ENCODE peak calls at places on chromosomes 4 and X, in five cellular contexts. E, P, W, X and Z are unnamed samples.

GRCh38 chr4:105988671-105989070 is 93.4 kb downstream of the NPNT start:
- DNase-seq in E (no peak), P (no peak), W (no peak), X (no peak), Z (no peak)

GRCh38 chr4:83490876-83491450 is 6.1 kb upstream of the ABRAXAS1 start:
- DNase-seq in E (no peak), P (no peak), W (peak; percentile 18), X (no peak), Z (no peak)

GRCh38 chrX:153933751-153934472 is 925 bp downstream of the NAA10 start:
- DNase-seq in E (no peak), P (no peak), W (peak; percentile 56), X (no peak), Z (no peak)

GRCh38 chrX:102154900-102155805 is 624 bp downstream of the BEX5 start:
- DNase-seq in E (peak; percentile 1), P (peak; percentile 9), W (no peak), X (no peak), Z (no peak)

GRCh38 chr4:38857354-38858096 is 908 bp upstream of the TLR6 start:
- DNase-seq in E (no peak), P (peak; percentile 61), W (peak; percentile 94), X (peak; percentile 81), Z (no peak)

GRCh38 chr4:12555011-12555410 is 929.1 kb downstream of the RAB28 start:
- DNase-seq in E (no peak), P (no peak), W (no peak), X (no peak), Z (no peak)

GRCh38 chr4:159010563-159011260 is 92.2 kb upstream of the RAPGEF2 start:
- DNase-seq in E (no peak), P (peak; percentile 84), W (peak; percentile 67), X (peak; percentile 73), Z (peak; percentile 51)

GRCh38 chr4:154807042-154807630 is 26.1 kb downstream of the RBM46 start:
- DNase-seq in E (no peak), P (no peak), W (peak; percentile 54), X (no peak), Z (no peak)

GRCh38 chr4:157514711-157515110 is 294.2 kb downstream of the GRIA2 start:
- DNase-seq in E (no peak), P (no peak), W (no peak), X (no peak), Z (no peak)

GRCh38 chr4:168411318-168412150 is 68.8 kb downstream of the DDX60L start:
- DNase-seq in E (no peak), P (no peak), W (peak; percentile 55), X (no peak), Z (no peak)

GRCh38 chr4:152843476-152844107 is 63.8 kb downstream of the ARFIP1 start:
- DNase-seq in E (no peak), P (no peak), W (no peak), X (no peak), Z (no peak)

GRCh38 chr4:26891867-26892266 is 31.2 kb downstream of the STIM2 start:
- DNase-seq in E (no peak), P (no peak), W (no peak), X (no peak), Z (no peak)

GRCh38 chrX:50106051-50106450 is 94.8 kb downstream of the AKAP4 start:
- DNase-seq in E (no peak), P (no peak), W (no peak), X (no peak), Z (no peak)

GRCh38 chr4:3293410-3294391 is 880 bp downstream of the RGS12 start:
- DNase-seq in E (no peak), P (no peak), W (no peak), X (no peak), Z (no peak)

GRCh38 chr4:1193206-1194027 is 21.0 kb upstream of the SPON2 start:
- DNase-seq in E (no peak), P (peak; percentile 2), W (no peak), X (no peak), Z (peak; percentile 23)

GRCh38 chrX:97310373-97310772 is 426.7 kb downstream of the RPA4 start:
- DNase-seq in E (no peak), P (no peak), W (peak; percentile 14), X (no peak), Z (no peak)

GRCh38 chr4:84792366-84793301 is 173.9 kb downstream of the WDFY3 start:
- DNase-seq in E (no peak), P (no peak), W (peak; percentile 45), X (no peak), Z (no peak)

GRCh38 chr4:30295652-30296051 is 424.5 kb upstream of the PCDH7 start:
- DNase-seq in E (no peak), P (no peak), W (no peak), X (no peak), Z (no peak)

DNA sequence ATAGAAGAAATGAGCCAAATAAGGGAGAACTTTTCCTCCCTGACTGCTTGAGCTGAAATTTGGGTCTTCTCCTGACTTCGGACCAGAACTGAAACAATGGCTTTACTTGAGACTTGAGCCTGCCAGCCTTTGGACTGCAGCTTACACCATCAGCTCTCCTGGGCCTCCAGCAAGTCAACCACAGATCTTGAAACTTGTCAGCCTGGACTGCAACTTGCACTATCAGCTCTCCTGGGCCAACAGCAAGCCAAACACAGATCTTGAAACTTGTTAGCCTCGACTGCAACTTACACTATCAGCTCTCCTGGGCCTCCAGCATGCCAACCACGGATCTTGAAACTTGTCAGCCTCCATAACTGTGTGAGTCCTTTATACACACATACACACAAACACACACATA is 425.9 kb upstream of the PCDH7 start:
- DNase-seq in E (no peak), P (no peak), W (no peak), X (no peak), Z (no peak)
- H3K9me3 ChIP-seq in E (no peaks in the 10 kb centered on the region), P (no peaks in the 10 kb centered on the region), W (peaks cover 3% of the 10 kb centered on the region), X (no peaks in the 10 kb centered on the region), Z (no peaks in the 10 kb centered on the region)

GRCh38 chr4:183165371-183165770 is 66.3 kb downstream of the WWC2 start:
- DNase-seq in E (no peak), P (no peak), W (peak; percentile 51), X (no peak), Z (no peak)
- H3K27me3 ChIP-seq in E (no peaks in the 10 kb centered on the region), P (no peaks in the 10 kb centered on the region), W (no peaks in the 10 kb centered on the region), X (no peaks in the 10 kb centered on the region), Z (no peaks in the 10 kb centered on the region)

DNA sequence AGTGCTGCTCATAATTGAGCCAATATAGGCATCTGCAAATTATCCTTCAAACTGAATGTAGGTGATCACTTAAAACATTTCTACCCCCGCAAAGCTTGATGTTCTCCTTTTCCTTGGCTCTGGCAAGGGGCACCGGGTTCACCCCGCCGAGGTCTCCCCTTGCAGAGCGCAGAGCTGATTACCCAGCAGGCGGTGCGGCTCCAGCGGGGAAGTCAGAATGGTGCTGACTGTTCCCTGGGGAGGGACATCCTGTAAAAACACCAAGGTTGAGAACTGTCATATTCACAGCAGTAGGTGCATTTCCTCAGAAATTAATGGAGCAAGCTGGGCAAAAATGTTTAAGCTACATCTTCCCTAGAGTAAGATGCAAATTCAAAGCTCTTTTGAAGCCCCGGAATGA is 767.4 kb upstream of the TENM3 start:
- DNase-seq in E (no peak), P (no peak), W (no peak), X (no peak), Z (no peak)
- H3K27ac ChIP-seq in E (no peak overlapping the region), P (no peak overlapping the region), W (no peak overlapping the region), X (no peak overlapping the region), Z (no peak overlapping the region)

GRCh38 chrX:37361596-37361995 is 12.4 kb downstream of the PRRG1 start:
- DNase-seq in E (no peak), P (no peak), W (peak; percentile 14), X (no peak), Z (no peak)
- H3K9me3 ChIP-seq in E (no peaks in the 10 kb centered on the region), P (no peaks in the 10 kb centered on the region), W (peaks cover 2% of the 10 kb centered on the region), X (no peaks in the 10 kb centered on the region), Z (no peaks in the 10 kb centered on the region)

DNA sequence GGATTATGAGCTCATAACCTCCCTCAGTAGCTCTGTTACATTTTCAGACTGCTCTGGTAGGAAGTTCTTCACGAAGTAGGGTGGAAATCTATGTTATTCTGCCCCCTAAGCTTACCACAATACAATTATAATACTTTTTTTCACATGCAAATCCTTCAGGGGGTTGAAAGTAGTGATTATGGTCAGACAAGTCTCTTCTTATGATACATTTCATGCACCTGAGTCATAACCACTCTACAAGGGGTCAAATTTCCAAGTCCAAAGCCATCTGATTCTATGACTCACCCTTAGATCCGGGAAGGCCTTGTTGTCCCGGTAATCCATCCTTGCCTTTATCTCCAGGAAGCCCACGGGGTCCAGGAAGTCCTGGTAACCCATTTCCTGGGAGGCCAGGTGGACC is 95.2 kb downstream of the ATG4A start:
- DNase-seq in E (no peak), P (no peak), W (peak; percentile 87), X (no peak), Z (no peak)
- H3K27me3 ChIP-seq in E (no peaks in the 10 kb centered on the region), P (no peaks in the 10 kb centered on the region), W (peaks cover 19% of the 10 kb centered on the region), X (no peaks in the 10 kb centered on the region), Z (no peaks in the 10 kb centered on the region)

GRCh38 chrX:117376460-117376859 is 740.1 kb downstream of the KLHL13 start:
- DNase-seq in E (no peak), P (peak; percentile 39), W (no peak), X (no peak), Z (no peak)
- H3K27ac ChIP-seq in E (no peak overlapping the region), P (peak overlapping the region; percentile 52), W (no peak overlapping the region), X (no peak overlapping the region), Z (no peak overlapping the region)

DNA sequence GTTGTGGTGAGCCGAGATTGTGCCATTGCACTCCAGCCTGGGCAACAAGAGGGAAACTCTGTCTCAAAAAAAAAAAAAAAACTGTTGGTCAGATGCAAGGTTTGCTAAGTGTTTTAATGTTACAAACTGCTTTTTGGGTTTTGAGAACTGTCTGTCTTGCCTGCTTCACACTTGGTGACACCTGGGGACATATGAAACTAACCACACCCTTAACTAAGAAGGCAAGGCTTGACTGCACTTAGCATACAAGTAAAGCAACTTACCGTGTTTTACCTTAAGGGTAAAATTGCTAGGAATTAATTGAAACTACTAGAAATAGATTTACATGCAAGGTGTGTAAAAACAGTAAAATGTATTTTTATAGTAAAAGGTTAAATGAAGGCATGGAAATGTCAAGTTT is 180.4 kb downstream of the OR13H1 start:
- DNase-seq in E (no peak), P (no peak), W (no peak), X (no peak), Z (no peak)
- H3K9me3 ChIP-seq in E (no peaks in the 10 kb centered on the region), P (no peaks in the 10 kb centered on the region), W (peaks cover 4% of the 10 kb centered on the region), X (no peaks in the 10 kb centered on the region), Z (no peaks in the 10 kb centered on the region)

GRCh38 chr4:5965225-5965624 is 53.0 kb downstream of the C4orf50 start:
- DNase-seq in E (no peak), P (no peak), W (no peak), X (no peak), Z (no peak)

GRCh38 chr4:5964030-5964429 is 54.2 kb downstream of the C4orf50 start:
- DNase-seq in E (no peak), P (no peak), W (no peak), X (no peak), Z (no peak)

GRCh38 chr4:5960197-5960880 is 57.9 kb downstream of the C4orf50 start:
- DNase-seq in E (no peak), P (no peak), W (no peak), X (no peak), Z (no peak)

GRCh38 chr4:5963611-5964010 is 54.6 kb downstream of the C4orf50 start:
- DNase-seq in E (no peak), P (no peak), W (no peak), X (no peak), Z (no peak)

DNA sequence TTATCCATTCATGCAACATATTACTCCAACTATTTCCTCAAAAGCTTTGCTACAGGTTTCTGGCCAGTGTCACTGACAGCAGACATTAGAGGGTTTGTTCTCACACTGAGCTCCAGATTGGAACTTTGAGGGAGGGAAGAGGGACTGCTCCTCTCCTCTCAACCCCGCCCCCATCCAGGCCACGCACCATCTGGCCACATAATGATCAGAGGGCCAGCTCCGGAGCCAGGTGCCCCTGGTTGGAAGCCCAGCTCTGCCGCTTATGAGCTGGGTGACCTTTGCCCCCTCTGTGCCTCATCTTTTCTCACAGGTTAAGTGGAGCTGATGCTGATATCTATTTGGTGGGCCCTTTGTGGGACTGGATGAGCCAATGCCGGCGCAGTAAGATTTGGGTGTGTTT is 55.8 kb downstream of the C4orf50 start:
- DNase-seq in E (no peak), P (no peak), W (no peak), X (no peak), Z (no peak)
- H3K27me3 ChIP-seq in E (no peaks in the 10 kb centered on the region), P (no peaks in the 10 kb centered on the region), W (peaks cover 10% of the 10 kb centered on the region), X (no peaks in the 10 kb centered on the region), Z (no peaks in the 10 kb centered on the region)